ENCODE peak calls at places on chromosomes 4 and X, in four cellular contexts. V, P, K and E are unnamed samples. For H3K36me3, the result is how much of the 10 kb centered on the place peaks cover.

GRCh38 chrX:153703036-153703370 is 15.3 kb downstream of the SLC6A8 start:
- DNase-seq in K (no peak), V (peak), P (peak), E (peak)

GRCh38 chr4:73648478-73648877 is 28.2 kb upstream of the RASSF6 start:
- DNase-seq in K (no peak), V (no peak), P (no peak), E (no peak)

GRCh38 chr4:186037692-186038658 is 31.0 kb upstream of the TLR3 start:
- DNase-seq in P (peak), K (peak), V (peak), E (peak)

GRCh38 chr4:80831383-80832361 is 198.8 kb upstream of the BMP3 start:
- DNase-seq in K (peak), V (peak), P (peak), E (no peak)

GRCh38 chr4:100288167-100288566 is 97.9 kb upstream of the DDIT4L start:
- DNase-seq in K (peak), P (peak), V (peak), E (no peak)

GRCh38 chr4:32148120-32148666 is 1428.0 kb downstream of the PCDH7 start:
- DNase-seq in K (peak), V (peak), P (no peak), E (no peak)

GRCh38 chr4:128844931-128845330 is 35.4 kb downstream of the JADE1 start:
- DNase-seq in K (no peak), V (peak), P (no peak), E (no peak)

GRCh38 chr4:94341468-94341867 is 1.2 kb downstream of the HPGDS start:
- DNase-seq in V (peak), P (no peak), K (no peak), E (no peak)

GRCh38 chrX:150813922-150814321 is 84.5 kb downstream of the CD99L2 start:
- DNase-seq in K (no peak), P (no peak), V (no peak), E (no peak)

GRCh38 chrX:48516285-48516684 is 5.3 kb upstream of the EBP start:
- DNase-seq in K (no peak), V (no peak), P (no peak), E (no peak)

GRCh38 chr4:138414202-138414601 is 172.1 kb upstream of the SLC7A11 start:
- DNase-seq in V (no peak), P (no peak), K (no peak), E (no peak)

GRCh38 chr4:159946983-159947645 is 844.2 kb downstream of the RAPGEF2 start:
- DNase-seq in K (peak), V (peak), P (peak), E (no peak)

GRCh38 chr4:132316738-132317137 is 832.4 kb upstream of the PCDH10 start:
- DNase-seq in P (no peak), V (no peak), K (no peak), E (no peak)

GRCh38 chrX:107982356-107982755 is at the start of gene TEX13B:
- DNase-seq in V (no peak), P (no peak), K (no peak), E (no peak)

GRCh38 chr4:44279469-44279868 is 169.1 kb downstream of the KCTD8 start:
- DNase-seq in K (no peak), P (no peak), V (no peak), E (no peak)

GRCh38 chrX:104419211-104419610 is 146.8 kb upstream of the IL1RAPL2 start:
- DNase-seq in V (no peak), K (peak), P (no peak), E (no peak)

GRCh38 chr4:144699565-144699964 is 53.6 kb downstream of the HHIP start:
- DNase-seq in P (peak), K (peak), V (no peak), E (no peak)

GRCh38 chrX:109352121-109352556 is 129.7 kb downstream of the GUCY2F start:
- DNase-seq in P (no peak), V (peak), K (no peak), E (no peak)

GRCh38 chrX:47093248-47093647 is 15.0 kb downstream of the RGN start:
- DNase-seq in P (peak), V (peak), K (peak), E (no peak)

GRCh38 chrX:123201720-123202119 is 17.6 kb downstream of the GRIA3 start:
- DNase-seq in P (no peak), K (no peak), V (no peak), E (no peak)

GRCh38 chrX:71537743-71538142 is 4.8 kb downstream of the OGT start:
- DNase-seq in V (no peak), P (no peak), K (no peak), E (no peak)

GRCh38 chr4:150145090-150145949 is 67.1 kb downstream of the DCLK2 start:
- DNase-seq in V (no peak), P (peak), K (no peak), E (no peak)

GRCh38 chr4:119244832-119245231 is 32.3 kb downstream of the USP53 start:
- DNase-seq in K (no peak), P (no peak), V (no peak), E (no peak)

GRCh38 chr4:159446266-159446976 is 343.5 kb downstream of the RAPGEF2 start:
- DNase-seq in V (peak), K (peak), P (peak), E (peak)

GRCh38 chr4:54015421-54016065 is 48.9 kb downstream of the CHIC2 start:
- DNase-seq in K (no peak), P (no peak), V (no peak), E (no peak)

GRCh38 chr4:65951177-65951576 is 280.9 kb upstream of the EPHA5 start:
- DNase-seq in K (no peak), V (no peak), P (no peak), E (no peak)

GRCh38 chrX:48703642-48704481 is 7.3 kb downstream of the SUV39H1 start:
- DNase-seq in V (peak), K (peak), P (peak), E (peak)

GRCh38 chr4:141307241-141307689 is 86.6 kb downstream of the ZNF330 start:
- DNase-seq in V (peak), K (peak), P (peak), E (peak)

GRCh38 chr4:65392488-65392887 is 277.8 kb downstream of the EPHA5 start:
- DNase-seq in P (no peak), V (no peak), K (no peak), E (no peak)

GRCh38 chr4:48756689-48757220 is 23.3 kb downstream of the FRYL start:
- DNase-seq in V (no peak), K (peak), P (peak), E (no peak)

GRCh38 chr4:160159457-160159856 is 1056.6 kb downstream of the RAPGEF2 start:
- DNase-seq in P (no peak), K (no peak), V (no peak), E (no peak)

GRCh38 chrX:150834695-150835094 is 63.8 kb downstream of the CD99L2 start:
- DNase-seq in K (no peak), V (no peak), P (no peak), E (no peak)

DNA sequence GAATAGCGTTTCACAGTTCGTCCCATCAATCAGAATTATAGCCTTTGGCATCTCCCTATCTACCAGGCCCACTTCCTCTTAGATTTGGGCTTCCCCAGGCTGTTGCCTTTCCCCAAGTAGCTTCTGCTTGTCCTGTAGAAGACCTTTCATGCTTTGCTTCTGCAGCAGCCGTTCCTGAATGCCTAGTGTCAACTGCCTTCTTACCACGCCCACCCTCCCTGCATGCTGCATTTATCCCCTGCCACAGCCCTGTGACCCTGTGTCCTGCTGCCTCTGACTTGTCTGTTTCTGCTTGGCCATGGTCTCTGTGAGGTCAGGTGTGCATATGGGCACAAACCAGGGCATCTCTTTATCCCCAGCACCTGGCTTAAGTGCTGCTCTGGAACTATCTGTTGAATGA is 56.3 kb downstream of the HTT start:
- DNase-seq in V (no peak), K (no peak), P (no peak), E (no peak)
- H3K36me3 ChIP-seq in V (under half), K (under half), P (under half), E (under half)

DNA sequence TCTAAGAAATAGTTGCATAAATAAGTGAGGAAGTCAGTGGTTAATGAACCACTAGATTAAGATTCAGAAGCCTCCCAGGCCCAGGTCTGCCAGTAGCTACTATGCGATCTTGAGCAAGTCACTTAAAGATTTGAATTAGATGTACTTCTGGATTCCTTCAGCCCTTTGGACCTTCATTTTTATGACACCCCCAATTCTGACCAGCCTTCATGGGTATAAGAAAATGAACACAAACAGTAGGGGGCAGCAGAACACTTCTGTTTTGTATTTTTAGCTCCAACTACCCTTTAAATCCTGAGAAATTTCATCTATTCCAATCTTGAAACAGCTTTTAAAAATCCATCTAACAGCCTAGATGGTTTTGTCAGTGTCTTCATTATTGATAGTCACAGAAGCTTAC is 19.0 kb downstream of the TMEM47 start:
- DNase-seq in K (no peak), P (peak), V (peak), E (no peak)
- TF ChIP-seq CTCF in K (peak), P (peak), V (peak), E (peak)

DNA sequence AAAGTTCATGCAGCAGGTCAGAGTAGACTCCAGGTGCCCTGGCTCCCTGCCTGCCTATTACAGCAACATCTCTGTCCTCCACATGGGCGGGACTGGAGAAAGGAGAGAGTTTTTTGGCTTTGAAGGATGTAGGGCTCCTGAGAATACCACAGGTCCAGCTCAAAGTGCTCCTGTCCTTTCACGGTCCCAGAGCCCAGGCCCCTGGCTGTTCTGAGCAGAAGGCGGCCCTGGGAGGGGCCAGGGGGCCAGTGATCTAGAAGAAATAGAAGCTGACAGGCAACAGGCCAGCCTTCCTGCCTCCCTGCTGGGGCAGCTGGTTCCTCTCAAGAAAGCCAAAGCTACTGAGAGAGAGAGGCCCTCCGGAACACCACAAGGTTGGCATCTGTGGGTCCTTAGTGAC is 929 bp upstream of the IQSEC2 start:
- DNase-seq in V (peak), P (no peak), K (no peak), E (no peak)
- H3K9ac ChIP-seq in V (no peak), P (no peak), K (no peak), E (no peak)

GRCh38 chrX:15888062-15888461 is 33.4 kb upstream of the AP1S2 start:
- DNase-seq in V (no peak), K (no peak), P (no peak), E (no peak)

GRCh38 chrX:15883540-15883863 is 28.9 kb upstream of the AP1S2 start:
- DNase-seq in K (no peak), V (no peak), P (no peak), E (no peak)

GRCh38 chrX:15881498-15881897 is 26.9 kb upstream of the AP1S2 start:
- DNase-seq in V (no peak), K (no peak), P (no peak), E (no peak)

GRCh38 chrX:15877380-15877779 is 22.8 kb upstream of the AP1S2 start:
- DNase-seq in K (peak), P (peak), V (peak), E (no peak)

DNA sequence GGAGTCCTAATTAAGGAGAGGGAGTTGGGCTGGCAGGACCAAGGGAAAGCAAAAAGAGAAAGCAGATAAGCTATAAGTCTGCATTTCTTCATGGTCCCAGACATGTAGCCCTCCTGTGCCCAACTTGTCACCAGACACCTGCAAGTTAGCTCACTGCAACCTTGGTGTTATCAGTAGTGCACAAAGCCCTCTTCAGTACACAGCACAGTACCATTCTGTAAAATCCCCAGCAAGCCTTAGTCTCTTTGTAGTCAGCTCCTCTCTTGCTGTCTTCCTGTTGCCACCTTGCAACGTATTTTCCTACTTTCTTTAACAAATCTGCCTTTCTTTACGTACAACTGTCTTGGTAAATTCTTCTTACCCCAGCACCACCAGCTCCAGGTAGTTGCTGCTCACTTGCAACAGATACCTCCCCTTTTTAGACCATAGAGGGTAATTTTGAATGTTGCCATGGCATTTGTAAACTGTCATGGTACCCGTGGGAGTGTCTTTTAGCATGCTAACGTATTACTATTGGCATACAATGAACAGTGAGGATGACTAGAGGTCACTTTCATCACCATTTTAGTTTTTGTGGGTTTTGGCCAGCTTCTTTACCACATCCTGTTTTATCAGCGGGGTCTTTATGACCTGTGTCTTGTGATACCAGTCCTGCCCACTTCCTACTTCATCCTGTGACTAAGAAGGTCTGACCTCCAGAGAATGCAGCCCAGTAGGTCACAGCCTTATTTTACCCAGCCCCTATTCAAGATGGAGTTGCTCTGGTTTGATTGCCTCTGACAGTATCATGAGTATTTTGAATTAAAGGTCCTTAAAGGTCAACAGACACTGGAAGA is 28.3 kb upstream of the AP1S2 start:
- DNase-seq in V (peak), P (peak), K (peak), E (no peak)
- H3K36me3 ChIP-seq in V (under half), P (under half), K (under half), E (under half)

GRCh38 chr4:41106081-41106480 is 108.3 kb downstream of the APBB2 start:
- DNase-seq in P (no peak), V (no peak), K (no peak), E (no peak)

GRCh38 chr4:41102360-41103092 is 111.8 kb downstream of the APBB2 start:
- DNase-seq in V (no peak), P (no peak), K (no peak), E (no peak)

GRCh38 chr4:41106694-41107419 is 107.5 kb downstream of the APBB2 start:
- DNase-seq in V (no peak), K (no peak), P (no peak), E (no peak)

GRCh38 chr4:41103657-41104056 is 110.7 kb downstream of the APBB2 start:
- DNase-seq in V (no peak), P (no peak), K (no peak), E (no peak)

GRCh38 chr4:41104155-41104554 is 110.2 kb downstream of the APBB2 start:
- DNase-seq in V (no peak), K (no peak), P (no peak), E (no peak)
- TF ChIP-seq CTCF in V (no peak), K (no peak), P (no peak), E (no peak)

DNA sequence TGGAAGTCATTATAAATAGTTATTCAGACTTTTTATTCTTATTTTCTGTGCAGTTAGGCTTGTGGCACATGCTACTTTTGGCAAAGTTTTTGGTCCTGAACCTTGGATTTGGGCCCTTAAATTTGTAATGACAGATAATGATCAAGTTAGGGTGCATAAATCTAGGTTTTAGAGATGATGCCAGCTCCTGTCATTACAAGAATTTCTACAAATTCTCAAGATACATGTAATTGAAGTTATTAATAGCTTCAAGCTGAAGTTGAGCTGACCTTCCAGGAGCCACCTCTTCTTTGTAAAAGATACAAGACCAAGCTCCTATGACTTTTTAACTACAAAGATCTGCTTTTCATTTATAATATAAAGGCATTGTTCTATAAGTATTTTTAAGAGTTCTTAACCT is 255.6 kb upstream of the UGT8 start:
- DNase-seq in K (no peak), V (no peak), P (no peak), E (no peak)
- H3K9ac ChIP-seq in K (no peak), V (no peak), P (no peak), E (no peak)

GRCh38 chrX:16867947-16868346 is 2.2 kb downstream of the RBBP7 start:
- DNase-seq in V (no peak), P (no peak), K (no peak), E (no peak)

DNA sequence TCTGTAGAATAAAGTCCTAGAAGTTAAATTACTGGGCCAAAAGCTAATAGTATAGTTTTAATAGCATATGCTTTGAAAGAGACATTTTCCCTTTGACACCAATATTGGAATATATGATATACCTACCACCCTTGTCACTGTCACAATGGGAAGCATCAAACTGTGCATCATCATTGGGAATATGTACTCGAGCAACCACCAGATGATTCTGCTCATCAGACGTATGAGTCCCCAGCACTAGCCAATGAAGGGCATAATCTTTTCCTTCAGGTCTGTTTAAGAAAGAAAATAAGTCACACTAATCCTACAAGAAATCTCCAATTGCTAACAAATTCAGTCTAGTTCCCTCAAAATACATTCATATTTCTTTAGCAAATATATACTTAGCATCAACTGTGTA is 7.3 kb downstream of the RBBP7 start:
- DNase-seq in V (no peak), P (no peak), K (no peak), E (no peak)
- H3K36me3 ChIP-seq in V (under half), P (under half), K (under half), E (under half)

DNA sequence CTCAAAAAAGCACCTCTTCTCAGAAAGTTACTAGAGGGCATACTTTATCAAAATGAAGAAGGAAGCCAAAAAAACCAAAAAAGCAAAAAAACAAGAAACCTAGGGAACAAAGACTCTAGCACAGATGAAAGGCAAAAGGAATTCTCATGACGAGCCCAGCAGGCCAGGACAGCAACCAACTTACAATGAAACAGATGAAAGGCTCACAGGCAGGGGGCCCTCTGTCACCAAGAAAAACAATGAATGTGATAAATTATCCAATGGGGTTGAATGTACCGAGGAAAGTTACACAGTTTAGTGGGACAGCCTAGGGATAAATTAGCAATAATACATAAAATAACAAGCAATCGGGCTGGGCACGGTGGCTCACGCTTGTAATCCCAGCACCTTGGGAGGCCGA is 79.0 kb downstream of the GPR82 start:
- DNase-seq in P (no peak), K (no peak), V (no peak), E (no peak)
- TF ChIP-seq CTCF in P (no peak), K (no peak), V (peak), E (no peak)

GRCh38 chrX:68429216-68429615 is 4.1 kb downstream of the OPHN1 start:
- DNase-seq in K (no peak), V (peak), P (no peak), E (no peak)

GRCh38 chrX:68431836-68432235 is 1.5 kb downstream of the OPHN1 start:
- DNase-seq in K (no peak), V (peak), P (peak), E (no peak)

GRCh38 chrX:68433981-68434299 is 645 bp upstream of the OPHN1 start:
- DNase-seq in P (no peak), K (no peak), V (no peak), E (no peak)

GRCh38 chrX:68432648-68433047 is 647 bp downstream of the OPHN1 start:
- DNase-seq in V (peak), K (no peak), P (peak), E (no peak)

GRCh38 chrX:68433155-68433980 is at the start of gene OPHN1:
- DNase-seq in P (peak), V (peak), K (peak), E (peak)
- H3K9ac ChIP-seq in P (peak), V (peak), K (peak), E (peak)